ENCODE peak calls at places on chromosome 2, in ten cellular contexts. K, S, G, U, C, J, F, P, L and B are unnamed samples.

GRCh38 chr2:10169581-10169980 is 47.0 kb downstream of the RRM2 start:
- DNase-seq in J (no peak), K (no peak), L (no peak), U (no peak), F (no peak), C (no peak), S (no peak), P (no peak), G (no peak), B (peak)

GRCh38 chr2:16121986-16122390 is 181.6 kb downstream of the MYCN start:
- DNase-seq in L (no peak), K (no peak), G (no peak), C (no peak), P (no peak), U (no peak), F (no peak), J (no peak), S (no peak), B (no peak)

GRCh38 chr2:144479659-144480058 is 40.3 kb downstream of the ZEB2 start:
- DNase-seq in P (no peak), K (no peak), J (no peak), G (no peak), F (no peak), C (no peak), L (no peak), S (no peak), U (no peak), B (no peak)

GRCh38 chr2:50922506-50922905 is 109.4 kb downstream of the NRXN1 start:
- DNase-seq in L (peak), F (no peak), K (no peak), C (peak), S (no peak), P (no peak), G (no peak), J (no peak), U (no peak), B (no peak)

GRCh38 chr2:73107211-73107926 is 5.4 kb downstream of the RAB11FIP5 start:
- DNase-seq in U (no peak), L (no peak), J (no peak), K (no peak), C (no peak), G (no peak), S (no peak), F (peak), P (peak), B (no peak)

GRCh38 chr2:216113572-216113971 is 4.4 kb downstream of the XRCC5 start:
- DNase-seq in J (no peak), F (no peak), G (no peak), L (no peak), P (no peak), U (no peak), K (no peak), S (no peak), C (no peak), B (no peak)

GRCh38 chr2:44949329-44950151 is 8.0 kb downstream of the SIX3 start:
- DNase-seq in F (no peak), C (peak), G (no peak), L (no peak), J (no peak), P (peak), S (no peak), U (no peak), K (no peak), B (no peak)

GRCh38 chr2:42098571-42099430 is 51.0 kb downstream of the PKDCC start:
- DNase-seq in U (no peak), L (no peak), K (no peak), F (no peak), S (no peak), J (no peak), P (peak), G (no peak), C (no peak), B (no peak)

GRCh38 chr2:39203382-39203781 is 40.4 kb downstream of the CDKL4 start:
- DNase-seq in L (no peak), G (no peak), J (no peak), C (no peak), U (no peak), F (no peak), S (no peak), P (no peak), K (no peak), B (no peak)

GRCh38 chr2:47172156-47172921 is 17.2 kb upstream of the STPG4 start:
- DNase-seq in C (no peak), P (no peak), L (no peak), U (no peak), K (no peak), F (no peak), S (no peak), J (no peak), G (no peak), B (no peak)

GRCh38 chr2:237132799-237133198 is 47.1 kb downstream of the COPS8 start:
- DNase-seq in S (no peak), K (no peak), C (peak), J (no peak), G (no peak), F (no peak), P (no peak), U (no peak), L (no peak), B (no peak)

GRCh38 chr2:195658541-195658890 is 1.5 kb downstream of the SLC39A10 start:
- DNase-seq in G (no peak), P (no peak), S (peak), U (peak), K (no peak), L (peak), F (no peak), J (no peak), C (peak), B (peak)